ENCODE peak calls at places on chromosome 6, in six cellular contexts. One of them, this sample, is unnamed.
A peak's percentile ranks its signal among the peaks of the same experiment; 100 is the strongest.

GRCh38 chr6:135186255-135186654 is 5.1 kb downstream of the MYB start:
- DNase-seq in IMR-90: no peak
- DNase-seq in CD8-positive, alpha-beta memory T cell: no peak
- DNase-seq in left lung: no peak
- DNase-seq in CD8-positive, alpha-beta T cell: no peak
- DNase-seq in stomach: no peak
- DNase-seq in this sample: no peak

GRCh38 chr6:4383910-4384637 is 248.7 kb upstream of the ECI2 start:
- DNase-seq in IMR-90: no peak
- DNase-seq in CD8-positive, alpha-beta memory T cell: no peak
- DNase-seq in left lung: no peak
- DNase-seq in CD8-positive, alpha-beta T cell: no peak
- DNase-seq in stomach: no peak
- DNase-seq in this sample: no peak

GRCh38 chr6:150269857-150270223 is 99.0 kb upstream of the IYD start:
- DNase-seq in IMR-90: peak; percentile 36
- DNase-seq in CD8-positive, alpha-beta memory T cell: no peak
- DNase-seq in left lung: no peak
- DNase-seq in CD8-positive, alpha-beta T cell: no peak
- DNase-seq in stomach: no peak
- DNase-seq in this sample: no peak

GRCh38 chr6:84825461-84825860 is 61.1 kb upstream of the TBX18 start:
- DNase-seq in IMR-90: no peak
- DNase-seq in CD8-positive, alpha-beta memory T cell: no peak
- DNase-seq in left lung: no peak
- DNase-seq in CD8-positive, alpha-beta T cell: no peak
- DNase-seq in stomach: no peak
- DNase-seq in this sample: no peak

GRCh38 chr6:83474309-83474708 is 38.0 kb upstream of the PRSS35 start:
- DNase-seq in IMR-90: peak; percentile 34
- DNase-seq in CD8-positive, alpha-beta memory T cell: no peak
- DNase-seq in left lung: no peak
- DNase-seq in CD8-positive, alpha-beta T cell: no peak
- DNase-seq in stomach: no peak
- DNase-seq in this sample: no peak

GRCh38 chr6:170093276-170093657 is 197.6 kb downstream of the DLL1 start:
- DNase-seq in IMR-90: no peak
- DNase-seq in CD8-positive, alpha-beta memory T cell: no peak
- DNase-seq in left lung: no peak
- DNase-seq in CD8-positive, alpha-beta T cell: no peak
- DNase-seq in stomach: peak; percentile 14
- DNase-seq in this sample: no peak

GRCh38 chr6:6942826-6943225 is 164.9 kb upstream of the RREB1 start:
- DNase-seq in IMR-90: peak; percentile 8
- DNase-seq in CD8-positive, alpha-beta memory T cell: no peak
- DNase-seq in left lung: peak; percentile 86
- DNase-seq in CD8-positive, alpha-beta T cell: no peak
- DNase-seq in stomach: no peak
- DNase-seq in this sample: no peak

GRCh38 chr6:7692453-7692784 is 33.5 kb upstream of the BMP6 start:
- DNase-seq in IMR-90: no peak
- DNase-seq in CD8-positive, alpha-beta memory T cell: no peak
- DNase-seq in left lung: no peak
- DNase-seq in CD8-positive, alpha-beta T cell: no peak
- DNase-seq in stomach: no peak
- DNase-seq in this sample: no peak

GRCh38 chr6:52089758-52090348 is 2.4 kb upstream of the PKHD1 start:
- DNase-seq in IMR-90: no peak
- DNase-seq in CD8-positive, alpha-beta memory T cell: no peak
- DNase-seq in left lung: no peak
- DNase-seq in CD8-positive, alpha-beta T cell: no peak
- DNase-seq in stomach: no peak
- DNase-seq in this sample: no peak

GRCh38 chr6:36195471-36196048 is 984 bp upstream of the BRPF3 start:
- DNase-seq in IMR-90: no peak
- DNase-seq in CD8-positive, alpha-beta memory T cell: no peak
- DNase-seq in left lung: no peak
- DNase-seq in CD8-positive, alpha-beta T cell: no peak
- DNase-seq in stomach: no peak
- DNase-seq in this sample: no peak

GRCh38 chr6:75941509-75941908 is 131.0 kb downstream of the IMPG1 start:
- DNase-seq in IMR-90: no peak
- DNase-seq in CD8-positive, alpha-beta memory T cell: no peak
- DNase-seq in left lung: no peak
- DNase-seq in CD8-positive, alpha-beta T cell: no peak
- DNase-seq in stomach: no peak
- DNase-seq in this sample: no peak
- H3K9me3 ChIP-seq in IMR-90: no peaks in the 10 kb centered on the region
- H3K9me3 ChIP-seq in CD8-positive, alpha-beta memory T cell: no peaks in the 10 kb centered on the region
- H3K9me3 ChIP-seq in left lung: no peaks in the 10 kb centered on the region
- H3K9me3 ChIP-seq in CD8-positive, alpha-beta T cell: no peaks in the 10 kb centered on the region
- H3K9me3 ChIP-seq in stomach: no peaks in the 10 kb centered on the region
- H3K9me3 ChIP-seq in this sample: no peaks in the 10 kb centered on the region

DNA sequence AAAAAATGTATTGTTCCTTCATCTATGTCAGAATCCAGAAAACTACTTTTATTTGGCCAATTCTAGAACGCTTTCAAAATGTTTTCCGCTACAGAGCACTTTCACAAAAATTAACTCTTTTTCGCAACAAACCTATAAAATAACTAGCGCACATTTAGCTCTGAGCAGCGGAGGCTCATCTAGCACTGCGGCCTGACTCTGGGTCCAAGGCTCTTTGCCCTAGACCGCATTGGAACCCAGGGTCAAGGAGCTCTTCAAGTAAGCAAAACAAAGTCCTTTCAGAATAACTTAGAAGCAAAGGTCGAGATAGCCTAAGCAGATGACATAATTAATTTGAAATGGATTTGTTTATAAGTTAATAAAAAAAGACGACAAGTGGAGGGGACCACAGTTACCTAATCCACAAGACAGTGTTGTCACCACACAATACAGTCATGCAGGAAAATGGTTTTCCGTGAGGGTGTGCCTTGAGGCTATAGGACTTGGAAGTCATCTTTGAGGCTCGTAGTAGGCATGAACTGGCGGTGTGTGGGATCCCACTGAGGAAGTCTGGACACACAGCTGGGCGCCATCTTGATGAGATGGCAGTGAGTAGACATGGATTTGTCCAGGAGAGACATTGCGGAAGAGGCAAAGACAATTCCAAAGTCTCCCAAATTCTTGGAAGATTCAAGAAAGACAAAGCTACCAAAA is 29.2 kb upstream of the IRF4 start:
- DNase-seq in IMR-90: no peak
- DNase-seq in CD8-positive, alpha-beta memory T cell: no peak
- DNase-seq in left lung: no peak
- DNase-seq in CD8-positive, alpha-beta T cell: no peak
- DNase-seq in stomach: no peak
- DNase-seq in this sample: no peak
- H3K9me3 ChIP-seq in IMR-90: peaks cover 23% of the 10 kb centered on the region
- H3K9me3 ChIP-seq in CD8-positive, alpha-beta memory T cell: no peaks in the 10 kb centered on the region
- H3K9me3 ChIP-seq in left lung: peaks cover 14% of the 10 kb centered on the region
- H3K9me3 ChIP-seq in CD8-positive, alpha-beta T cell: no peaks in the 10 kb centered on the region
- H3K9me3 ChIP-seq in stomach: peaks cover 10% of the 10 kb centered on the region
- H3K9me3 ChIP-seq in this sample: no peaks in the 10 kb centered on the region

DNA sequence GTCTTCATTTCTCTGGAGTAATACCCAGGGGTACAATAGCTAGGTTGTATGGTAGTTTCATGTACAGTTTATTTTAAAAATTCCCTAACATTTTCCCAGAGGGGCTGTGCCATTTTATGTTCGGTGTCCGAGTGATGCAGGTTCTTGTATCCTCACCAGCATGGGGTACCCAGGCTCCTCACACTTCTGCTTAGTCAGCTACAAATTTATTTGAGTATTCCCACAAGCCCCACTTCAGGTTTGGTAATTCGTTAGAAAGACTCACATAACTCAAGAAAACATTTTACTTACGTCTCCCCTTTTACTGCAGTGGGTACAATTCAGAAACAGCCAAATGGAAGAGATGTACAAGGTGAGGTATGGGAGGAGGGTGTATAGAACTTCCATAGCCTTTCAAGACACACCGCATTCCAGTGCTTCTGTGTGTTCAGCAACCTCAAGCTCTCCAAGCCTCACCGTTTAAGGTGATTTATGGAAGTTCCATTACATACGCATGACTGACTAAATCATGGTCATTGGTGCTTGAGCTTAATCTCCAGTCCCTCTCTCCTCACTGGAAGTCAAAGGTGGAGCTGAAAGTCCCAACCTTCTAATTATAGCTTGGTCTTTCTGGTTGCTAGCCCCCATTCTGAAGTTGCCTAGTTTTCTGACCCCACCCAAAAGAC is 18.1 kb downstream of the RIPK1 start:
- DNase-seq in IMR-90: no peak
- DNase-seq in CD8-positive, alpha-beta memory T cell: no peak
- DNase-seq in left lung: no peak
- DNase-seq in CD8-positive, alpha-beta T cell: no peak
- DNase-seq in stomach: no peak
- DNase-seq in this sample: no peak
- H3K9me3 ChIP-seq in IMR-90: no peaks in the 10 kb centered on the region
- H3K9me3 ChIP-seq in CD8-positive, alpha-beta memory T cell: no peaks in the 10 kb centered on the region
- H3K9me3 ChIP-seq in left lung: no peaks in the 10 kb centered on the region
- H3K9me3 ChIP-seq in CD8-positive, alpha-beta T cell: no peaks in the 10 kb centered on the region
- H3K9me3 ChIP-seq in stomach: no peaks in the 10 kb centered on the region
- H3K9me3 ChIP-seq in this sample: no peaks in the 10 kb centered on the region

GRCh38 chr6:90432937-90433336 is 136.3 kb upstream of the BACH2 start:
- DNase-seq in IMR-90: no peak
- DNase-seq in CD8-positive, alpha-beta memory T cell: no peak
- DNase-seq in left lung: no peak
- DNase-seq in CD8-positive, alpha-beta T cell: no peak
- DNase-seq in stomach: no peak
- DNase-seq in this sample: no peak
- H3K9me3 ChIP-seq in IMR-90: no peaks in the 10 kb centered on the region
- H3K9me3 ChIP-seq in CD8-positive, alpha-beta memory T cell: peaks cover 11% of the 10 kb centered on the region
- H3K9me3 ChIP-seq in left lung: peaks cover 28% of the 10 kb centered on the region
- H3K9me3 ChIP-seq in CD8-positive, alpha-beta T cell: peaks cover 5% of the 10 kb centered on the region
- H3K9me3 ChIP-seq in stomach: no peaks in the 10 kb centered on the region
- H3K9me3 ChIP-seq in this sample: no peaks in the 10 kb centered on the region

DNA sequence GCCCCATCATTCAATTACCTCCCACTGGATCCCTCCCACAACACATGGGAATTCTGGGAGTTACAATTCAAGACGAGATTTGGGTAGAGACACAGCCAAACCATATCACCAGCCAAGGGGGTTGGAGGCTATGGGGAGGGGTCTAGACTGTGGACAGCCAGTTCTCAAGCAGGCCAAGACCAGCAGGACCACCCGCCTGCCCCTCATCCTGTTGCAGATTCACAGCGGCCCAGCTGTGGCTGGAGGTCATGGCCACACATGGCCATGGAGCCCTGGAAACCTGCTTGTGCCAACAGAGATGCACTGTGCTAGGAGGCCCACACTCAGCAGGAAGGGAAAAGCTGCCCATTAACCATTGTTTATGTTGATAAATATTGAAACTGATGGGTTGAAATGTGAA is 240.5 kb downstream of the TTLL2 start:
- DNase-seq in IMR-90: no peak
- DNase-seq in CD8-positive, alpha-beta memory T cell: no peak
- DNase-seq in left lung: peak; percentile 45
- DNase-seq in CD8-positive, alpha-beta T cell: no peak
- DNase-seq in stomach: no peak
- DNase-seq in this sample: no peak
- H3K9me3 ChIP-seq in IMR-90: peaks cover 63% of the 10 kb centered on the region
- H3K9me3 ChIP-seq in CD8-positive, alpha-beta memory T cell: no peaks in the 10 kb centered on the region
- H3K9me3 ChIP-seq in left lung: no peaks in the 10 kb centered on the region
- H3K9me3 ChIP-seq in CD8-positive, alpha-beta T cell: no peaks in the 10 kb centered on the region
- H3K9me3 ChIP-seq in stomach: no peaks in the 10 kb centered on the region
- H3K9me3 ChIP-seq in this sample: no peaks in the 10 kb centered on the region

GRCh38 chr6:379367-380181 is 12.0 kb upstream of the IRF4 start:
- DNase-seq in IMR-90: no peak
- DNase-seq in CD8-positive, alpha-beta memory T cell: no peak
- DNase-seq in left lung: peak; percentile 83
- DNase-seq in CD8-positive, alpha-beta T cell: no peak
- DNase-seq in stomach: no peak
- DNase-seq in this sample: no peak
- H3K9me3 ChIP-seq in IMR-90: peaks cover 17% of the 10 kb centered on the region
- H3K9me3 ChIP-seq in CD8-positive, alpha-beta memory T cell: no peaks in the 10 kb centered on the region
- H3K9me3 ChIP-seq in left lung: no peaks in the 10 kb centered on the region
- H3K9me3 ChIP-seq in CD8-positive, alpha-beta T cell: no peaks in the 10 kb centered on the region
- H3K9me3 ChIP-seq in stomach: no peaks in the 10 kb centered on the region
- H3K9me3 ChIP-seq in this sample: no peaks in the 10 kb centered on the region

GRCh38 chr6:164417537-164417936 is 891.9 kb downstream of the C6orf118 start:
- DNase-seq in IMR-90: no peak
- DNase-seq in CD8-positive, alpha-beta memory T cell: no peak
- DNase-seq in left lung: no peak
- DNase-seq in CD8-positive, alpha-beta T cell: no peak
- DNase-seq in stomach: no peak
- DNase-seq in this sample: no peak
- H3K9me3 ChIP-seq in IMR-90: peaks cover 17% of the 10 kb centered on the region
- H3K9me3 ChIP-seq in CD8-positive, alpha-beta memory T cell: no peaks in the 10 kb centered on the region
- H3K9me3 ChIP-seq in left lung: peaks cover 17% of the 10 kb centered on the region
- H3K9me3 ChIP-seq in CD8-positive, alpha-beta T cell: no peaks in the 10 kb centered on the region
- H3K9me3 ChIP-seq in stomach: peaks cover 4% of the 10 kb centered on the region
- H3K9me3 ChIP-seq in this sample: no peaks in the 10 kb centered on the region

GRCh38 chr6:145787688-145788087 is 26.9 kb downstream of the FBXO30 start:
- DNase-seq in IMR-90: no peak
- DNase-seq in CD8-positive, alpha-beta memory T cell: no peak
- DNase-seq in left lung: no peak
- DNase-seq in CD8-positive, alpha-beta T cell: no peak
- DNase-seq in stomach: no peak
- DNase-seq in this sample: no peak

GRCh38 chr6:145783796-145784195 is 30.8 kb downstream of the FBXO30 start:
- DNase-seq in IMR-90: no peak
- DNase-seq in CD8-positive, alpha-beta memory T cell: no peak
- DNase-seq in left lung: no peak
- DNase-seq in CD8-positive, alpha-beta T cell: no peak
- DNase-seq in stomach: no peak
- DNase-seq in this sample: no peak

GRCh38 chr6:145784683-145785082 is 29.9 kb downstream of the FBXO30 start:
- DNase-seq in IMR-90: no peak
- DNase-seq in CD8-positive, alpha-beta memory T cell: no peak
- DNase-seq in left lung: no peak
- DNase-seq in CD8-positive, alpha-beta T cell: no peak
- DNase-seq in stomach: no peak
- DNase-seq in this sample: no peak

GRCh38 chr6:145789443-145789842 is 25.2 kb downstream of the FBXO30 start:
- DNase-seq in IMR-90: peak; percentile 41
- DNase-seq in CD8-positive, alpha-beta memory T cell: no peak
- DNase-seq in left lung: no peak
- DNase-seq in CD8-positive, alpha-beta T cell: no peak
- DNase-seq in stomach: no peak
- DNase-seq in this sample: no peak
- H3K9me3 ChIP-seq in IMR-90: peaks cover 9% of the 10 kb centered on the region
- H3K9me3 ChIP-seq in CD8-positive, alpha-beta memory T cell: no peaks in the 10 kb centered on the region
- H3K9me3 ChIP-seq in left lung: peaks cover 26% of the 10 kb centered on the region
- H3K9me3 ChIP-seq in CD8-positive, alpha-beta T cell: no peaks in the 10 kb centered on the region
- H3K9me3 ChIP-seq in stomach: peaks cover 5% of the 10 kb centered on the region
- H3K9me3 ChIP-seq in this sample: no peaks in the 10 kb centered on the region

GRCh38 chr6:88920088-88920487 is 43.3 kb downstream of the RNGTT start:
- DNase-seq in IMR-90: no peak
- DNase-seq in CD8-positive, alpha-beta memory T cell: no peak
- DNase-seq in left lung: no peak
- DNase-seq in CD8-positive, alpha-beta T cell: no peak
- DNase-seq in stomach: no peak
- DNase-seq in this sample: no peak
- H3K9me3 ChIP-seq in IMR-90: no peaks in the 10 kb centered on the region
- H3K9me3 ChIP-seq in CD8-positive, alpha-beta memory T cell: no peaks in the 10 kb centered on the region
- H3K9me3 ChIP-seq in left lung: no peaks in the 10 kb centered on the region
- H3K9me3 ChIP-seq in CD8-positive, alpha-beta T cell: no peaks in the 10 kb centered on the region
- H3K9me3 ChIP-seq in stomach: no peaks in the 10 kb centered on the region
- H3K9me3 ChIP-seq in this sample: no peaks in the 10 kb centered on the region

DNA sequence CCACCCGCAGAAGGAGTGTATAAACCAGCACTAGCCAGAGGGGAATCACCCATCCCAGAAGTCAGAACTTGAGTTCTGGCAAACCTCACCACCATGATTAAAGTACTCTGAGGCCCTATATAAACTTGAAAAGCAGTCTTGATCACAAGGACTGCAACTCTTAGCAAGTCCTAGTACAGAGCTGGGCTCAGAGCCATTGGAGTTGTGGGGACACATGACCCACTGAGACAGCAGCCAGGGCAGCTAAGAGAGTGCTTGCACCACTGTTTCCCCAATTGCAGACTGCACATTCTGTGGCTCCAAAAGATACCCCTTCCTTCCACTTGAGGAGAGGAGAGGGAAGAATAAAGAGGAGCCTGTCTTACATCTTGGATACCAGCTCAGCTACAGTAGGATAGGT is 4.7 kb upstream of the MCM9 start:
- DNase-seq in IMR-90: no peak
- DNase-seq in CD8-positive, alpha-beta memory T cell: no peak
- DNase-seq in left lung: no peak
- DNase-seq in CD8-positive, alpha-beta T cell: no peak
- DNase-seq in stomach: no peak
- DNase-seq in this sample: no peak
- H3K9me3 ChIP-seq in IMR-90: peaks cover under 1% of the 10 kb centered on the region
- H3K9me3 ChIP-seq in CD8-positive, alpha-beta memory T cell: peaks cover 2% of the 10 kb centered on the region
- H3K9me3 ChIP-seq in left lung: peaks cover 4% of the 10 kb centered on the region
- H3K9me3 ChIP-seq in CD8-positive, alpha-beta T cell: no peaks in the 10 kb centered on the region
- H3K9me3 ChIP-seq in stomach: no peaks in the 10 kb centered on the region
- H3K9me3 ChIP-seq in this sample: peaks cover 2% of the 10 kb centered on the region

This sample was measured in T-helper 17 cell.